ENCODE peak calls at places on chromosomes 1 and 21, in seven cellular contexts. W, S, F, Q, M, R and B are unnamed samples.

GRCh38 chr1:209157514-209158285 is 425.8 kb upstream of the CAMK1G start:
- DNase-seq in M (no peak), R (no peak), F (no peak), S (no peak), Q (no peak), W (no peak), B (no peak)

GRCh38 chr21:23725576-23725975 is 1881.7 kb downstream of the MRPL39 start:
- DNase-seq in S (no peak), W (no peak), R (no peak), F (no peak), Q (no peak), M (no peak), B (no peak)

GRCh38 chr1:56002272-56002671 is 577.1 kb downstream of the PLPP3 start:
- DNase-seq in R (no peak), F (no peak), Q (no peak), W (no peak), M (no peak), S (no peak), B (no peak)

GRCh38 chr1:34332996-34333395 is 156.3 kb downstream of the C1orf94 start:
- DNase-seq in Q (no peak), S (no peak), F (no peak), M (no peak), W (no peak), R (no peak), B (no peak)

GRCh38 chr1:6108937-6109636 is 63.4 kb downstream of the KCNAB2 start:
- DNase-seq in W (no peak), M (no peak), S (no peak), F (no peak), R (peak), Q (no peak), B (no peak)

GRCh38 chr1:165481820-165482532 is 37.0 kb upstream of the RXRG start:
- DNase-seq in F (no peak), R (peak), S (no peak), W (peak), Q (no peak), M (peak), B (no peak)

GRCh38 chr21:32257952-32258785 is 20.7 kb downstream of the MIS18A start:
- DNase-seq in F (no peak), M (peak), W (peak), R (peak), S (no peak), Q (no peak), B (no peak)

GRCh38 chr1:175862418-175862817 is 119.0 kb upstream of the TNR start:
- DNase-seq in R (no peak), F (no peak), M (no peak), Q (no peak), S (no peak), W (no peak), B (no peak)

GRCh38 chr1:170498896-170499295 is 33.1 kb upstream of the GORAB start:
- DNase-seq in S (no peak), F (no peak), M (no peak), Q (no peak), R (no peak), W (no peak), B (no peak)

GRCh38 chr1:199009447-199009846 is 370.6 kb downstream of the PTPRC start:
- DNase-seq in S (no peak), W (no peak), F (no peak), Q (no peak), M (no peak), R (no peak), B (no peak)

GRCh38 chr1:25538165-25538860 is 5.1 kb upstream of the LDLRAP1 start:
- DNase-seq in S (no peak), W (no peak), F (no peak), R (no peak), M (no peak), Q (no peak), B (no peak)

GRCh38 chr21:44996501-44996921 is 56.7 kb downstream of the SLX9 start:
- DNase-seq in Q (no peak), W (no peak), M (no peak), S (no peak), R (no peak), F (no peak), B (no peak)

GRCh38 chr1:68143633-68144032 is 88.7 kb downstream of the WLS start:
- DNase-seq in R (no peak), W (no peak), F (no peak), S (no peak), Q (no peak), M (no peak), B (no peak)

GRCh38 chr1:228497206-228497605 is 10.0 kb downstream of the RNF187 start:
- DNase-seq in Q (no peak), S (no peak), M (no peak), R (no peak), W (no peak), F (no peak), B (no peak)

GRCh38 chr1:245578751-245579150 is 424.0 kb downstream of the KIF26B start:
- DNase-seq in F (no peak), R (no peak), M (no peak), W (no peak), Q (no peak), S (no peak), B (no peak)

GRCh38 chr1:156767101-156767878 is at the start of gene PRCC:
- DNase-seq in F (peak), S (peak), M (peak), Q (peak), R (peak), W (peak), B (peak)
- TF ChIP-seq CTCF in F (no peak), S (no peak), M (no peak), Q (no peak), R (no peak), W (no peak), B (no peak)

GRCh38 chr1:50955116-50955515 is 5.0 kb downstream of the FAF1 start:
- DNase-seq in S (no peak), R (no peak), W (no peak), M (no peak), Q (no peak), F (no peak), B (no peak)

GRCh38 chr1:50959303-50959912 is 659 bp downstream of the FAF1 start:
- DNase-seq in M (no peak), F (peak), Q (no peak), S (no peak), W (no peak), R (peak), B (no peak)

GRCh38 chr1:50964863-50965262 is 4.8 kb upstream of the FAF1 start:
- DNase-seq in R (no peak), M (no peak), Q (no peak), S (no peak), F (no peak), W (no peak), B (no peak)

DNA sequence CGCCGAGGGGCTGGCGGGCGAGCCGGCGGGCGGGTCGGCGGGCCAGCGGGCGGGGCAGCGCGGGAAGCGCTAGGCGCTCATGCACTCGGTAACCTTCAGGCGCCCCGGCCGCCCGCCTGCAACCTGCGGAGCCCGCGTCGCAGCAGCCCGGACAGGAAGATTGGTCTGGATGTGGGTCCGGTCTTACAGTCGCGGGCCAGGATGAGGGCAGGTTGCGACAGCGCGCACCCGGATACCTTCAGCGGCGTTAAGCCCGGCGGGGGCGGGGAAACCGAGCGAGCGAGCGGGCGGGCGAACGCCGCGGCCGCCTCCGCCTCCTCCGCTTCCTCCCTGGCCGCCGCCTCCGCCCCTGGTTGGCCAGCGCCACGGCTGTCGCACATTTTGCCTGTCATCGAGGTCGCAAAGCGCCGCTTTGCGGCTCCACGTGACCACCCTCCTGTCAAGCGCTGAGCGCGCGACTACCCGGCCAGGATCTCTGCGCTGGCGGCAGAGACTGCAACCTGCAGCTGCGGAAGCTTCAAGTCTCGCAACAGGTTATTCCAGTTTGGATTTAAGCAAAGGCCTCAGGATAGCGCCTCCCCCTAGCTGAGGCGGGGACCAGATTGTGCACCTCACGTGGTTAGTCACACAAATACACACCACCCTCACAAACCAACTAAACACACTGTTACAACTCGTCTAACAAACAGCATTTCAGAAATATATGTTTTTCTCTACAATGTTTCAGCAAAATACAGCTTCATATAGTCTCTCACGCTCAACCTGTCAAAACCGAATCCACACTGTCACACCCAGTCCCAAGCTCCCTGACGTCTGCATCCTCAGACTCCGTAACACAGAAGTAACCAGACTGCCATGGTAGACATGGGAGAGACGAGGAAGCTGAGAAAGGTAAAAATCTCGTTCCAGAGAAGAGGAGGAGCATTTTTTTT is at the start of gene FAF1:
- DNase-seq in Q (peak), F (peak), S (peak), W (peak), R (peak), M (peak), B (peak)
- TF ChIP-seq CTCF in Q (no peak), F (no peak), S (no peak), W (no peak), R (peak), M (no peak), B (no peak)

GRCh38 chr1:37890378-37891014 is 31.1 kb upstream of the MTF1 start:
- DNase-seq in S (no peak), R (peak), W (no peak), Q (no peak), M (peak), F (no peak), B (no peak)
- TF ChIP-seq CTCF in S (peak), R (peak), W (no peak), Q (peak), M (peak), F (peak), B (no peak)

DNA sequence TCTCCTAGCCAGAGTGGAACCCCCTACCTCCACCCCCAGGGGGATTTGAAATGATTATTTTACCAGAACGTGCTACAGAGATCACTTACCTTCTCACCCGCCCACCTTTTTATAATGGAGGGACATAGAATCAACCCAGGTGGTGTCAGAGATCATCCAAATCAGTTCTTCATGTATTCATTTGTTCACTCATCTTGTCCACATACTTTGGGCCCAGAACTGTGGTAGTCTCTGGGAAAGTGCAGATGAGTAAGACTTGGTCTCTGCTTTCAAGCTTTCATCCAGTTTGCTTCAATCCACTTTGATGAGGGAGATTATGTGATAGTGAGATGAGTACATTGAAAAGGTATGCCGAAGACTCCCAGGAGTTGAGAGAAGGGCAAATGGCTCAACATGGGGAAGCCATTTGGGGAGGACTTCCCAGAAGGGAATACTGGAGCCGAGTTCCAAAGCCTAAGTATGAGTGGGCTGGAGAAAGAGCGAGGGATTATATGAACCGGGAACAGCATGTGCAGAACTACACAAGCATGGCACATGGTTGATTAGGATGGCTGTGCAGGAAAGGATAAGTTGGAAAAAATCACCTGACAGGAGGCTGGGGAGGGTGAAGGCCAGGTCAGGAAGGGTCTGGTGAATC is 1.9 kb downstream of the FGGY start:
- DNase-seq in W (no peak), Q (no peak), S (no peak), F (no peak), R (peak), M (no peak), B (no peak)
- TF ChIP-seq CTCF in W (no peak), Q (no peak), S (no peak), F (no peak), R (no peak), M (no peak), B (no peak)

GRCh38 chr1:98749152-98749756 is 87.7 kb downstream of the SNX7 start:
- DNase-seq in W (no peak), F (no peak), S (no peak), R (peak), Q (no peak), M (no peak), B (no peak)
- TF ChIP-seq CTCF in W (no peak), F (peak), S (peak), R (peak), Q (peak), M (peak), B (no peak)

DNA sequence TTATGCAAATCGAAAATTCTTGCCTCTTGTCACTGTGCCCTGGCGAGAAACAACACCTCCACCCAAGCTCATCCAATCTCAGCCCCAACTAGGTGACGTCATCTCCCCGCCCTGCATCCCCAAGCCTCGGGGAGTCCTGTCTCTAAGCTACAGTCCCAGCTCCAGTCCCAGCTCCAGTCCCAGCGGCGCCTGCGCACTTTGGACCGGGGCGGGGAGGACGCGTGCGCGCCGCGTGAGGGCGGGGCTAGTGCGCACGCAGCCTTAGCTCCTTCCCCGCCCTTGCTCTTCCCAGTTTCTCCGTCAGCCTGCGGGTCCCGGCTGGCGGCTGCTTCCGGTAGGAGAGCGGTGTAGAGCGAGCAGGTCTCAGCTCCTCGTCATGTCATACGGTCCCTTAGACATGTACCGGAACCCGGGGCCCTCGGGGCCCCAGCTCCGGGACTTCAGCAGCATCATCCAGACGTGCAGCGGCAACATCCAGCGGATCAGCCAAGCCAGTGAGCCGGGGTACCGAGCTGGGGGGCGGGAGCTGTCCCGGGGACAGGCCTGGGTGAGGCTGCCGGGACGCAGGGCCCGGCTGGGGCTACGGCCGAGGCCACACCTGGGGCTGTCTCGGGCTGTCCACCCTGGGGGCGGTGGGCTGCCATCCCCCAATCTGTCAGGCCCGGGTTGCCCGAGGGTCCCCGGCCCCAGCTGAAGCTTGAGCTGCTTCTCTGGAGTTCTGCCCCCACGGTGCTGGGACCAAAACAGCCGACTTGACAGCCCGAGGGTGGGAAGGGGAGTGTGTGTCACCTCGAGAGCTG is at the start of gene STX12:
- DNase-seq in R (peak), M (peak), F (peak), S (peak), Q (peak), W (peak), B (peak)
- TF ChIP-seq CTCF in R (no peak), M (no peak), F (no peak), S (no peak), Q (no peak), W (no peak), B (no peak)

DNA sequence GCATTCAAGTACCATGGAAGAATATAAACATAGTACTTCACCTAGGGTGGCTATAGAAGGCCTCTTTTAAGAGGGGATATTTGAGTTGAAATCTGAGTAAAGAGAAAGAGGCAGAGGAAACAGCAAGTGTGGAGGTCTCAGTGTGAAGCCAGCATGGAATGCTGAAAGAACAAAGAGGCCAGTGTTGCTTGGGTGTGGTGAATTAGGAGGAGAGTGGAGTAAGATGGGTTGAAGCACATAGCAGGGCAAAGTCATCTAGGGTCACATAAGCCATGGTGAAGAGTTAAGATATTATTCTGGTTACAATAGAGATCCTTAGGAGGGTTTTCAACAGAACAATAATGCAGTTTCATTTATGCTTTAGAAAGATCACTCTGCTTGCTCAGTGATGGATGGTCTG is 37.5 kb downstream of the C1orf141 start:
- DNase-seq in S (no peak), W (no peak), R (no peak), Q (no peak), M (no peak), F (no peak), B (no peak)
- TF ChIP-seq CTCF in S (no peak), W (no peak), R (no peak), Q (no peak), M (no peak), F (no peak), B (no peak)

GRCh38 chr21:37700641-37701202 is 215.5 kb downstream of the KCNJ6 start:
- DNase-seq in M (peak), F (no peak), R (peak), Q (no peak), S (peak), W (no peak), B (no peak)
- TF ChIP-seq CTCF in M (peak), F (peak), R (peak), Q (peak), S (peak), W (no peak), B (no peak)

GRCh38 chr1:243926299-243926698 is 76.3 kb upstream of the AKT3 start:
- DNase-seq in W (no peak), S (no peak), F (no peak), Q (no peak), R (no peak), M (no peak), B (no peak)

GRCh38 chr1:243926803-243927245 is 76.8 kb upstream of the AKT3 start:
- DNase-seq in W (no peak), Q (no peak), M (peak), R (peak), S (no peak), F (no peak), B (no peak)

GRCh38 chr1:243923292-243924171 is 73.5 kb upstream of the AKT3 start:
- DNase-seq in Q (no peak), F (no peak), W (no peak), S (no peak), R (no peak), M (no peak), B (no peak)

GRCh38 chr1:243924588-243925349 is 74.7 kb upstream of the AKT3 start:
- DNase-seq in R (no peak), S (no peak), F (no peak), M (no peak), Q (no peak), W (no peak), B (no peak)

GRCh38 chr1:243924188-243924587 is 74.1 kb upstream of the AKT3 start:
- DNase-seq in M (no peak), S (no peak), F (no peak), Q (no peak), W (no peak), R (peak), B (no peak)
- TF ChIP-seq CTCF in M (no peak), S (no peak), F (no peak), Q (no peak), W (no peak), R (no peak), B (no peak)